ENCODE peak calls at places on chromosomes 4 and X, in five cellular contexts. W, H, U, J and S are unnamed samples.

GRCh38 chr4:119581480-119581879 is 47.1 kb downstream of the PDE5A start:
- DNase-seq in W (no peak), H (no peak), U (no peak), J (no peak), S (no peak)

GRCh38 chr4:40553995-40554394 is 75.7 kb downstream of the RBM47 start:
- DNase-seq in W (no peak), H (no peak), U (no peak), J (no peak), S (no peak)

GRCh38 chr4:153413827-153414226 is 52.3 kb upstream of the TMEM131L start:
- DNase-seq in W (no peak), H (no peak), U (no peak), J (no peak), S (no peak)

GRCh38 chrX:11792461-11793421 is 34.7 kb downstream of the MSL3 start:
- DNase-seq in W (no peak), H (no peak), U (no peak), J (no peak), S (no peak)

GRCh38 chr4:71221510-71222466 is 117.0 kb upstream of the SLC4A4 start:
- DNase-seq in W (no peak), H (no peak), U (no peak), J (no peak), S (no peak)

GRCh38 chr4:5708171-5708828 is at the start of gene EVC2:
- DNase-seq in W (peak; percentile 55), H (peak; percentile 67), U (peak; percentile 84), J (no peak), S (peak; percentile 44)

GRCh38 chr4:99404595-99405287 is 30.4 kb downstream of the ADH7 start:
- DNase-seq in W (no peak), H (peak; percentile 96), U (peak; percentile 75), J (peak; percentile 18), S (no peak)

GRCh38 chr4:101304916-101305315 is 42.4 kb downstream of the PPP3CA start:
- DNase-seq in W (no peak), H (peak; percentile 85), U (peak; percentile 78), J (no peak), S (no peak)

GRCh38 chr4:182895791-182896292 is 21.3 kb downstream of the DCTD start:
- DNase-seq in W (peak; percentile 42), H (no peak), U (no peak), J (no peak), S (no peak)

GRCh38 chrX:28584025-28584424 is 3.2 kb upstream of the IL1RAPL1 start:
- DNase-seq in W (no peak), H (no peak), U (no peak), J (no peak), S (no peak)

GRCh38 chrX:150329888-150330287 is 33.2 kb upstream of the MAMLD1 start:
- DNase-seq in W (no peak), H (peak; percentile 49), U (no peak), J (no peak), S (no peak)

GRCh38 chr4:61527886-61528285 is 327.8 kb downstream of the ADGRL3 start:
- DNase-seq in W (no peak), H (peak; percentile 62), U (no peak), J (no peak), S (no peak)

GRCh38 chrX:10722804-10723364 is 102.5 kb upstream of the MID1 start:
- DNase-seq in W (peak; percentile 67), H (peak; percentile 33), U (peak; percentile 84), J (peak; percentile 10), S (peak; percentile 39)

GRCh38 chrX:77493677-77494553 is 46.7 kb downstream of the FGF16 start:
- DNase-seq in W (no peak), H (peak; percentile 82), U (peak; percentile 9), J (no peak), S (peak; percentile 1)

GRCh38 chr4:97656034-97656720 is 487.1 kb downstream of the STPG2 start:
- DNase-seq in W (no peak), H (peak; percentile 76), U (peak; percentile 77), J (peak; percentile 33), S (no peak)

GRCh38 chrX:148592595-148592994 is 92.2 kb downstream of the AFF2 start:
- DNase-seq in W (no peak), H (no peak), U (no peak), J (no peak), S (no peak)

GRCh38 chrX:37454537-37455285 is 105.5 kb downstream of the PRRG1 start:
- DNase-seq in W (peak; percentile 23), H (peak; percentile 76), U (no peak), J (peak; percentile 73), S (no peak)

GRCh38 chr4:20254517-20255250 is 3.0 kb downstream of the SLIT2 start:
- DNase-seq in W (no peak), H (peak; percentile 64), U (peak; percentile 76), J (no peak), S (peak; percentile 52)

GRCh38 chr4:38150766-38151165 is 190.6 kb downstream of the PTTG2 start:
- DNase-seq in W (no peak), H (peak; percentile 90), U (peak; percentile 90), J (no peak), S (no peak)

GRCh38 chrX:79524642-79525041 is 157.5 kb upstream of the ITM2A start:
- DNase-seq in W (peak; percentile 28), H (no peak), U (peak; percentile 4), J (no peak), S (no peak)

GRCh38 chr4:107402291-107402690 is 317.7 kb downstream of the PAPSS1 start:
- DNase-seq in W (no peak), H (no peak), U (no peak), J (no peak), S (no peak)

GRCh38 chr4:15385928-15386327 is 41.9 kb upstream of the C1QTNF7 start:
- DNase-seq in W (no peak), H (no peak), U (no peak), J (no peak), S (no peak)

GRCh38 chrX:16838202-16839066 is 31.7 kb downstream of the RBBP7 start:
- DNase-seq in W (no peak), H (peak; percentile 86), U (peak; percentile 78), J (no peak), S (no peak)

GRCh38 chr4:53192017-53192416 is 173.8 kb downstream of the SCFD2 start:
- DNase-seq in W (no peak), H (no peak), U (no peak), J (no peak), S (no peak)

GRCh38 chr4:1207603-1208265 is 35.4 kb upstream of the SPON2 start:
- DNase-seq in W (peak; percentile 64), H (peak; percentile 73), U (peak; percentile 81), J (no peak), S (no peak)

DNA sequence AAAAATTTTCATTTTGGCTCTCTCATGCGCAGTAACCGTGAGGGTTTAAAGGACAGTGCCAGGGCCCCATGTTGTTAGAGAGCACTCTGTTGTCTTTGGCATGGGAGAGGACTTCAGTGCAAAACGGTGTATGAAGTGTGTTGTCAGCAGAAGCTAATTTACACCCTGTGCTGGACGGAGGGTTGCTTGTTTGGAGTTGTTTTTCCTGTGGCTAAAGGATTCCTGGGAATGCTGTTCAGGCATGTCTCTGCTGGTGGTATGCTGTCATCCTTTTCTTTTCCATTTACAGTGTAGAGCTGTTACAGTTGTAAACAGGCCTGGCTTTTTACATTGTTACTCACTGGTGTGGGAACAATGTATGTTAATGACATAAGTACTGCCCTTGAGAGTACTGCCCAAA is 206.3 kb downstream of the CBR4 start:
- DNase-seq in W (no peak), H (peak; percentile 95), U (peak; percentile 35), J (no peak), S (no peak)
- H3K9ac ChIP-seq in W (no peak overlapping the region), H (no peak overlapping the region), U (no peak overlapping the region), J (no peak overlapping the region), S (no peak overlapping the region)

DNA sequence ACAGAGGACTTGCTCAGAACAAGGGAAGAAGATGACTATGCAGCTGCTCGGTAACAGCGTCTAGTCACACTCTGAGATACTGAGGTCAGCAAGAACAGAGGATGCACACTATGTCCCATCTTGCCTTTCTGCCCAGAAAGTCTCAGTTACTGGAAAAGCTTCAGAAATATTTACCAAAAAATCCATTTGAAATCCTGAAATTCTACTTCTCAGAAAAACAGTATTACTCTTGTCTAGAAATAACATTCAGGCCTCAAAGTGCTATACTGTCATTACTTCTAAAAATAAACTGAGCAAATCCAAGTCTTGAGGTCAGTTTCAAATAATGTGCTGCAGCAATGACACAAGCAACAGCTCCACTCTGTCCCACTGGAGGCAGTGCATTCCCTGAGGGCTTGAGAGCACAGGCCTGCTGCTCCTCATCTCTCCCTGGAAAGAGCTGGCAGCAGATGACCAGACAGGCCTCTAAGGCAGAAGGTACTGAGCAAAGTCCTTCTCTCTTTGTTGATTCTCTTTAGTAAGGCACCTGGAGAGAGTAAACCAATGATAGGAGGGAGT is 76.9 kb downstream of the CAMK2D start:
- DNase-seq in W (peak; percentile 55), H (peak; percentile 74), U (peak; percentile 82), J (no peak), S (no peak)
- H3K9ac ChIP-seq in W (no peak overlapping the region), H (no peak overlapping the region), U (peak overlapping the region; percentile 72), J (no peak overlapping the region), S (no peak overlapping the region)

GRCh38 chr4:41602113-41602512 is 64.2 kb downstream of the LIMCH1 start:
- DNase-seq in W (no peak), H (no peak), U (no peak), J (no peak), S (no peak)

GRCh38 chr4:41599192-41599786 is 61.3 kb downstream of the LIMCH1 start:
- DNase-seq in W (no peak), H (no peak), U (no peak), J (no peak), S (no peak)

GRCh38 chr4:41597494-41597893 is 59.5 kb downstream of the LIMCH1 start:
- DNase-seq in W (no peak), H (no peak), U (no peak), J (no peak), S (no peak)

GRCh38 chr4:41598580-41598979 is 60.6 kb downstream of the LIMCH1 start:
- DNase-seq in W (no peak), H (peak; percentile 52), U (peak; percentile 4), J (no peak), S (no peak)

DNA sequence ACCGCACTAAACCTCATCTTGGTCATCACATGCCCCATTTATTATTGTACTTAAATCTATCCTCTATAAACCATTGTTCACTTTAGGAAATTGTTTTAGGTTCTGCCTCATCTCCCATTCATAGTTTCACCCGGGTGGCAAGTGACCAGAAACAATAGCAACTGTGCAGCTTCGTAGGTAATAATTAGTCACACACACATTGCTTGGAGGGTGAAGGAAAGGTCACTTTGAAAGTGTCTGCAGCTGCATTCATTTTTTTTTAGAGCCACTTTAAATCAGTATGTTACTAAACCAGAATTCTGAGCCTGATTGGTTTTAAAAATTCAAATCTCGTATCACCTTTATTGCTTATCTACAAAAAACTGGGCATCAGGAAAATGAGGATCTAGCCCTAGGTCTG is 62.3 kb downstream of the LIMCH1 start:
- DNase-seq in W (no peak), H (peak; percentile 85), U (no peak), J (peak; percentile 12), S (no peak)
- H3K9ac ChIP-seq in W (no peak overlapping the region), H (no peak overlapping the region), U (no peak overlapping the region), J (no peak overlapping the region), S (no peak overlapping the region)

DNA sequence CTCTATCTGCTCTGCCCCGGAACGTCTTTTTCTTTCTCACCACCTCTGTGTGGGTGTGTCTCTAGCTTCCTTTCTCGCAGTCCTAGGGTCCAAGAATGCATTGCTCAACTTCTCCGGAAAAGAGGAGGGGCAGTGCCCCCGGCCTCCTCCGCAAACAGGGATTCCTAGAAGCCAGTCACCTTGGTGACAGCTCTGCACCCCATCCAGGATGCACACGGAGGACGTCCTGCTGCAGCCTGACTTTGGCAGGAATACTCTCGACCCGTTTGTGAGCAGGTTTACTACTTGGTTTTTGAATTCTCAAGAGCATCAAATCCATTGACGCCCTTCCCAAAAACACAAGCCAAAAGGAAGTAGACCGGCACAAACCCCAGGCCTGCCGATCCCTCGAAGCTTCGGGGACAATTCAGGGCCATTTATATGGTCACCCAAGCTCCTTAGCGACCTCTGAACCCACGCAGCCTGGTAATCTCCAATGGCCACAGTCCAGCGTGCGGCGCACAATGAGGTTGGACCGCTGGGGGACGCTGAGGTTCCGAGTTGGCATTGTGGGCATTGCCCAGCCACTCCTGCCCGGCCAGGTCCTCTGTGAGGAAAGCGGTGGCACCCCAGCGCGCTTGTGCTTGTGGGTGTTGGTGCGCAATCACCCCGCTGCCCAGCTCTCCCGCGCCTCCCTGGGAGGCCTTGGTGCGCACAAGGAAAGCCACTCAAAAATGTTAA is 9.8 kb downstream of the NKX3-2 start:
- DNase-seq in W (no peak), H (no peak), U (no peak), J (no peak), S (no peak)
- H3K9ac ChIP-seq in W (no peak overlapping the region), H (no peak overlapping the region), U (no peak overlapping the region), J (no peak overlapping the region), S (no peak overlapping the region)